ENCODE peak calls at places on chromosomes 7 and 10, in seven cellular contexts. G, N, F, M, C, R and Y are unnamed samples.

GRCh38 chr10:114304566-114305421 is 65.7 kb downstream of the VWA2 start:
- DNase-seq in G (peak; percentile 48), F (no peak), M (peak; percentile 82), C (peak; percentile 33), R (peak; percentile 39), N (peak; percentile 32), Y (no peak)

GRCh38 chr7:12821746-12822145 is 134.3 kb downstream of the ARL4A start:
- DNase-seq in C (no peak), F (no peak), M (no peak), R (no peak), G (no peak), N (no peak), Y (no peak)

GRCh38 chr10:70135046-70135445 is 2.4 kb upstream of the AIFM2 start:
- DNase-seq in N (no peak), M (no peak), R (no peak), G (no peak), C (no peak), F (no peak), Y (no peak)

GRCh38 chr7:100506356-100506930 is 22.7 kb downstream of the NYAP1 start:
- DNase-seq in M (no peak), C (no peak), F (no peak), N (no peak), R (no peak), G (no peak), Y (no peak)

GRCh38 chr7:80529362-80529761 is 17.5 kb upstream of the GNAT3 start:
- DNase-seq in C (no peak), F (no peak), R (no peak), N (no peak), M (no peak), G (no peak), Y (no peak)

GRCh38 chr7:120550494-120551048 is 277.6 kb downstream of the KCND2 start:
- DNase-seq in F (peak; percentile 53), G (no peak), N (no peak), M (no peak), R (no peak), C (peak; percentile 42), Y (no peak)

GRCh38 chr10:70540089-70540788 is 61.7 kb downstream of the PALD1 start:
- DNase-seq in R (no peak), C (peak; percentile 5), M (peak; percentile 50), F (peak; percentile 6), G (peak; percentile 14), N (no peak), Y (no peak)

GRCh38 chr7:80520199-80520598 is 8.3 kb upstream of the GNAT3 start:
- DNase-seq in G (no peak), N (no peak), M (no peak), C (no peak), R (no peak), F (no peak), Y (no peak)

GRCh38 chr7:150404172-150404784 is 25.1 kb downstream of the ZNF775 start:
- DNase-seq in M (no peak), F (no peak), G (no peak), N (no peak), R (no peak), C (no peak), Y (no peak)

GRCh38 chr7:78215199-78215598 is 416.6 kb downstream of the PHTF2 start:
- DNase-seq in G (no peak), M (no peak), N (no peak), R (no peak), F (no peak), C (no peak), Y (no peak)

GRCh38 chr10:21526952-21527633 is 1.6 kb upstream of the SKIDA1 start:
- DNase-seq in F (no peak), G (peak; percentile 24), R (no peak), N (peak; percentile 61), C (peak; percentile 47), M (peak; percentile 63), Y (no peak)

GRCh38 chr7:1945558-1945957 is 275.5 kb downstream of the ELFN1 start:
- DNase-seq in G (no peak), F (no peak), C (no peak), M (no peak), N (no peak), R (no peak), Y (no peak)

GRCh38 chr10:5647507-5648240 is 18.7 kb downstream of the ASB13 start:
- DNase-seq in C (no peak), R (no peak), N (no peak), G (no peak), F (no peak), M (no peak), Y (no peak)

GRCh38 chr7:66279912-66280311 is 74.8 kb downstream of the TPST1 start:
- DNase-seq in G (no peak), R (no peak), N (no peak), C (no peak), M (no peak), F (no peak), Y (no peak)

GRCh38 chr7:131624536-131624935 is 68.1 kb upstream of the PODXL start:
- DNase-seq in G (no peak), R (no peak), F (no peak), M (no peak), C (no peak), N (no peak), Y (no peak)

GRCh38 chr7:39582536-39582935 is 16.3 kb downstream of the YAE1 start:
- DNase-seq in N (no peak), F (no peak), M (no peak), R (no peak), G (no peak), C (no peak), Y (no peak)

GRCh38 chr10:13593560-13593959 is 6.8 kb downstream of the PRPF18 start:
- DNase-seq in M (no peak), N (no peak), F (no peak), C (no peak), R (no peak), G (no peak), Y (no peak)

GRCh38 chr10:4541292-4541691 is 284.7 kb upstream of the AKR1E2 start:
- DNase-seq in M (no peak), C (no peak), N (no peak), F (peak; percentile 37), G (no peak), R (no peak), Y (peak; percentile 67)

GRCh38 chr10:129417164-129417563 is 49.9 kb upstream of the MGMT start:
- DNase-seq in C (no peak), G (no peak), R (no peak), F (no peak), N (peak; percentile 31), M (no peak), Y (peak; percentile 8)

GRCh38 chr10:34311679-34312078 is 503.4 kb downstream of the PARD3 start:
- DNase-seq in G (no peak), N (no peak), R (no peak), F (no peak), M (no peak), C (no peak), Y (no peak)

GRCh38 chr7:54967384-54967783 is 51.4 kb upstream of the EGFR start:
- DNase-seq in M (no peak), N (no peak), R (no peak), F (peak; percentile 33), G (no peak), C (no peak), Y (peak; percentile 29)

GRCh38 chr7:57403601-57404342 is 46.2 kb upstream of the ZNF716 start:
- DNase-seq in F (no peak), N (no peak), C (no peak), M (no peak), R (no peak), G (no peak), Y (no peak)

GRCh38 chr7:31053986-31054385 is 1.9 kb downstream of the ADCYAP1R1 start:
- DNase-seq in N (no peak), F (no peak), G (no peak), C (no peak), R (no peak), M (no peak), Y (no peak)

GRCh38 chr7:46256870-46257528 is 335.9 kb upstream of the IGFBP3 start:
- DNase-seq in C (no peak), G (no peak), M (no peak), R (no peak), F (peak; percentile 16), N (no peak), Y (no peak)

GRCh38 chr7:20021834-20022233 is 195.3 kb downstream of the MACC1 start:
- DNase-seq in M (no peak), N (no peak), C (no peak), R (no peak), F (no peak), G (no peak), Y (peak; percentile 23)

GRCh38 chr7:17878621-17879020 is 61.7 kb downstream of the SNX13 start:
- DNase-seq in F (no peak), N (no peak), M (no peak), R (no peak), G (no peak), C (no peak), Y (no peak)

GRCh38 chr7:51160990-51161615 is 155.5 kb downstream of the COBL start:
- DNase-seq in N (peak; percentile 52), F (peak; percentile 67), G (peak; percentile 36), C (peak; percentile 76), M (peak; percentile 70), R (peak; percentile 28), Y (peak; percentile 76)

GRCh38 chr10:118151461-118151860 is 104.7 kb upstream of the RAB11FIP2 start:
- DNase-seq in F (no peak), N (no peak), M (no peak), G (no peak), R (no peak), C (no peak), Y (peak; percentile 59)

GRCh38 chr7:134935701-134936100 is 50.6 kb upstream of the AGBL3 start:
- DNase-seq in F (peak; percentile 23), R (no peak), G (no peak), N (no peak), M (no peak), C (no peak), Y (no peak)

GRCh38 chr10:23343591-23344225 is 889 bp downstream of the C10orf67 start:
- DNase-seq in C (no peak), F (no peak), N (peak; percentile 36), G (peak; percentile 64), R (peak; percentile 13), M (peak; percentile 82), Y (no peak)

GRCh38 chr7:129843365-129843898 is 109.3 kb downstream of the UBE2H start:
- DNase-seq in N (no peak), F (no peak), M (no peak), G (no peak), R (no peak), C (no peak), Y (no peak)

GRCh38 chr7:85014936-85015335 is 171.9 kb downstream of the SEMA3D start:
- DNase-seq in N (no peak), M (no peak), R (no peak), C (peak; percentile 45), G (no peak), F (no peak), Y (no peak)

GRCh38 chr7:68321076-68321639 is 1277.1 kb upstream of the AUTS2 start:
- DNase-seq in F (no peak), R (no peak), G (no peak), M (no peak), N (peak; percentile 14), C (peak; percentile 98), Y (peak; percentile 74)

GRCh38 chr10:17644485-17644964 is 574 bp downstream of the STAM start:
- DNase-seq in F (no peak), N (peak; percentile 14), M (peak; percentile 28), R (no peak), C (peak; percentile 32), G (no peak), Y (no peak)